ENCODE peak calls at places on chromosomes 13 and 19, in nine cellular contexts. W is HepG2; X is T-helper 17 cell; B is activated CD8-positive, alpha-beta memory T cell treated with anti-CD3 and anti-CD28 coated beads, Interleukin-2, amount 50 U/mL, for 4 hours; V is activated naive CD4-positive, alpha-beta T cell; Y is GM12864; D is stimulated activated CD4-positive, alpha-beta T cell treated with anti-CD3 and anti-CD28 coated beads, Interleukin-15, amount 100 ng/mL, for 24 hours; E is activated B cell treated with CpG ODN at 0.5 μM for 24 hours; I is LHCN-M2. C is an unnamed sample.

GRCh38 chr19:3700242-3701032 is at the start of gene PIP5K1C:
- DNase-seq in W (peak; percentile 64), X (peak; percentile 98), B (peak; percentile 95), V (peak; percentile 78), Y (no peak), D (peak; percentile 95), E (peak; percentile 96), I (peak; percentile 72), C (peak; percentile 92)

GRCh38 chr19:3073931-3074595 is 11.8 kb upstream of the TLE5 start:
- DNase-seq in W (no peak), X (no peak), B (no peak), V (no peak), Y (no peak), D (no peak), E (no peak), I (peak; percentile 41), C (no peak)

GRCh38 chr13:26679945-26680516 is 80.6 kb downstream of the GPR12 start:
- DNase-seq in W (no peak), X (no peak), B (no peak), V (no peak), Y (no peak), D (no peak), E (no peak), I (peak; percentile 3), C (no peak)

GRCh38 chr13:75329097-75329496 is 152.9 kb downstream of the TBC1D4 start:
- DNase-seq in W (no peak), X (no peak), B (no peak), V (no peak), Y (no peak), D (no peak), E (no peak), I (no peak), C (no peak)

GRCh38 chr13:81480634-81481033 is 1139.7 kb upstream of the SPRY2 start:
- DNase-seq in W (no peak), X (no peak), B (no peak), V (no peak), Y (no peak), D (no peak), E (no peak), I (no peak), C (no peak)

GRCh38 chr19:50969413-50969760 is at the start of gene KLK6:
- DNase-seq in W (peak; percentile 18), X (no peak), B (no peak), V (no peak), Y (no peak), D (no peak), E (no peak), I (no peak), C (no peak)

GRCh38 chr19:44968118-44968517 is 12.9 kb downstream of the CLPTM1 start:
- DNase-seq in W (no peak), X (no peak), B (no peak), V (no peak), Y (no peak), D (no peak), E (no peak), I (no peak), C (no peak)

GRCh38 chr19:808176-808741 is 11.0 kb downstream of the PTBP1 start:
- DNase-seq in W (no peak), X (no peak), B (no peak), V (no peak), Y (no peak), D (no peak), E (no peak), I (no peak), C (no peak)

GRCh38 chr13:104143760-104144406 is 1077.7 kb upstream of the SLC10A2 start:
- DNase-seq in W (no peak), X (no peak), B (no peak), V (no peak), Y (no peak), D (no peak), E (no peak), I (no peak), C (no peak)

GRCh38 chr19:40420766-40421467 is 4.9 kb downstream of the SERTAD1 start:
- DNase-seq in W (peak; percentile 79), X (peak; percentile 64), B (peak; percentile 73), V (peak; percentile 29), Y (no peak), D (peak; percentile 87), E (peak; percentile 83), I (peak; percentile 94), C (peak; percentile 75)

GRCh38 chr13:21095311-21095710 is 33.9 kb upstream of the LATS2 start:
- DNase-seq in W (no peak), X (no peak), B (no peak), V (no peak), Y (no peak), D (no peak), E (no peak), I (no peak), C (no peak)

GRCh38 chr13:40026174-40026585 is 370.7 kb downstream of the COG6 start:
- DNase-seq in W (no peak), X (no peak), B (peak; percentile 43), V (no peak), Y (peak; percentile 93), D (peak; percentile 78), E (no peak), I (peak; percentile 19), C (peak; percentile 95)

GRCh38 chr13:33105387-33106005 is 89.3 kb downstream of the KL start:
- DNase-seq in W (no peak), X (no peak), B (no peak), V (no peak), Y (no peak), D (no peak), E (no peak), I (no peak), C (no peak)